ENCODE peak calls at places on chromosomes 1 and 21, in five cellular contexts. C is A549, M is IMR-90, W is testis, D is fibroblast of lung. Q is an unnamed sample.

GRCh38 chr1:209199822-209200221 is 383.7 kb upstream of the CAMK1G start:
- DNase-seq in M (no peak), C (no peak), D (no peak), W (peak; percentile 29), Q (no peak)

GRCh38 chr1:232877361-232877991 is 72.3 kb downstream of the MAP10 start:
- DNase-seq in W (no peak), D (no peak), C (no peak), M (no peak), Q (no peak)

GRCh38 chr1:151145158-151146071 is 1.0 kb downstream of the SEMA6C start:
- DNase-seq in M (no peak), W (peak; percentile 31), C (no peak), D (peak; percentile 15), Q (peak; percentile 73)

GRCh38 chr1:23376890-23377811 is 7.5 kb upstream of the ZNF436 start:
- DNase-seq in C (peak; percentile 91), D (peak; percentile 75), M (peak; percentile 90), W (peak; percentile 50), Q (no peak)

GRCh38 chr1:3170566-3171453 is 101.8 kb downstream of the PRDM16 start:
- DNase-seq in D (peak; percentile 47), W (peak; percentile 84), M (no peak), C (no peak), Q (peak; percentile 80)

GRCh38 chr1:210747112-210747511 is 386.8 kb downstream of the KCNH1 start:
- DNase-seq in C (no peak), M (no peak), D (no peak), W (no peak), Q (no peak)

GRCh38 chr1:11068556-11069232 is 8.9 kb upstream of the SRM start:
- DNase-seq in W (peak; percentile 12), M (no peak), D (no peak), C (no peak), Q (no peak)

GRCh38 chr1:32716312-32717126 is 13.9 kb upstream of the SYNC start:
- DNase-seq in W (peak; percentile 47), D (no peak), M (no peak), C (peak; percentile 68), Q (peak; percentile 73)

GRCh38 chr1:230909974-230910754 is 41.8 kb upstream of the C1orf198 start:
- DNase-seq in M (no peak), D (no peak), C (no peak), W (peak; percentile 48), Q (peak; percentile 78)

GRCh38 chr1:169874229-169874628 is 19.5 kb downstream of the SCYL3 start:
- DNase-seq in D (peak; percentile 26), W (no peak), M (peak; percentile 84), C (no peak), Q (no peak)

GRCh38 chr1:183881387-183882084 is 76.6 kb downstream of the RGL1 start:
- DNase-seq in D (peak; percentile 81), C (peak; percentile 39), W (peak; percentile 81), M (peak; percentile 86), Q (peak; percentile 76)

GRCh38 chr1:29883986-29884385 is 647.7 kb downstream of the PTPRU start:
- DNase-seq in C (no peak), W (no peak), M (no peak), D (no peak), Q (no peak)

GRCh38 chr1:18956189-18957135 is at the start of gene IFFO2:
- DNase-seq in M (peak; percentile 90), C (peak; percentile 87), D (peak; percentile 93), W (peak; percentile 98), Q (peak; percentile 100)

GRCh38 chr1:39877231-39877778 is 6.0 kb downstream of the TRIT1 start:
- DNase-seq in D (no peak), M (no peak), C (no peak), W (no peak), Q (no peak)
- H3K4me1 ChIP-seq in D (peaks cover 7% of the 10 kb centered on the region), M (peaks cover 5% of the 10 kb centered on the region), C (peaks cover 19% of the 10 kb centered on the region), W (peaks cover 30% of the 10 kb centered on the region), Q (peaks cover 4% of the 10 kb centered on the region)

GRCh38 chr1:168509875-168510594 is 33.8 kb downstream of the XCL2 start:
- DNase-seq in D (no peak), M (no peak), W (no peak), C (no peak), Q (no peak)

GRCh38 chr1:168513656-168514404 is 30.0 kb downstream of the XCL2 start:
- DNase-seq in W (no peak), C (no peak), M (no peak), D (peak; percentile 23), Q (no peak)

GRCh38 chr1:168510595-168510918 is 33.2 kb downstream of the XCL2 start:
- DNase-seq in M (no peak), W (no peak), C (no peak), D (no peak), Q (no peak)

GRCh38 chr1:168509204-168509603 is 34.6 kb downstream of the XCL2 start:
- DNase-seq in D (no peak), C (no peak), W (no peak), M (no peak), Q (no peak)

GRCh38 chr1:168512864-168513595 is 30.8 kb downstream of the XCL2 start:
- DNase-seq in M (no peak), W (no peak), C (no peak), D (no peak), Q (no peak)
- H3K27ac ChIP-seq in M (no peak overlapping the region), W (no peak overlapping the region), C (no peak overlapping the region), D (no peak overlapping the region), Q (no peak overlapping the region)

GRCh38 chr21:38989745-38990423 is 184.2 kb downstream of the ETS2 start:
- DNase-seq in C (no peak), D (peak; percentile 85), W (no peak), M (peak; percentile 94), Q (peak; percentile 79)

GRCh38 chr21:38988211-38989096 is 182.7 kb downstream of the ETS2 start:
- DNase-seq in C (no peak), W (peak; percentile 62), D (no peak), M (no peak), Q (no peak)

GRCh38 chr21:38987551-38988210 is 182.0 kb downstream of the ETS2 start:
- DNase-seq in W (peak; percentile 27), D (no peak), M (no peak), C (no peak), Q (no peak)

GRCh38 chr21:38990424-38990794 is 184.7 kb downstream of the ETS2 start:
- DNase-seq in W (no peak), C (no peak), D (no peak), M (no peak), Q (no peak)

GRCh38 chr21:38989097-38989744 is 183.5 kb downstream of the ETS2 start:
- DNase-seq in D (no peak), W (no peak), C (no peak), M (no peak), Q (no peak)
- H3K4me1 ChIP-seq in D (peaks cover 60% of the 10 kb centered on the region), W (peaks cover 87% of the 10 kb centered on the region), C (peaks cover 13% of the 10 kb centered on the region), M (peaks cover 50% of the 10 kb centered on the region), Q (peaks cover 21% of the 10 kb centered on the region)

GRCh38 chr1:54310439-54311328 is 95.5 kb downstream of the SSBP3 start:
- DNase-seq in W (no peak), M (peak; percentile 39), C (peak; percentile 22), D (peak; percentile 49), Q (peak; percentile 47)
- H3K27ac ChIP-seq in W (no peak overlapping the region), M (no peak overlapping the region), C (no peak overlapping the region), D (no peak overlapping the region), Q (no peak overlapping the region)

DNA sequence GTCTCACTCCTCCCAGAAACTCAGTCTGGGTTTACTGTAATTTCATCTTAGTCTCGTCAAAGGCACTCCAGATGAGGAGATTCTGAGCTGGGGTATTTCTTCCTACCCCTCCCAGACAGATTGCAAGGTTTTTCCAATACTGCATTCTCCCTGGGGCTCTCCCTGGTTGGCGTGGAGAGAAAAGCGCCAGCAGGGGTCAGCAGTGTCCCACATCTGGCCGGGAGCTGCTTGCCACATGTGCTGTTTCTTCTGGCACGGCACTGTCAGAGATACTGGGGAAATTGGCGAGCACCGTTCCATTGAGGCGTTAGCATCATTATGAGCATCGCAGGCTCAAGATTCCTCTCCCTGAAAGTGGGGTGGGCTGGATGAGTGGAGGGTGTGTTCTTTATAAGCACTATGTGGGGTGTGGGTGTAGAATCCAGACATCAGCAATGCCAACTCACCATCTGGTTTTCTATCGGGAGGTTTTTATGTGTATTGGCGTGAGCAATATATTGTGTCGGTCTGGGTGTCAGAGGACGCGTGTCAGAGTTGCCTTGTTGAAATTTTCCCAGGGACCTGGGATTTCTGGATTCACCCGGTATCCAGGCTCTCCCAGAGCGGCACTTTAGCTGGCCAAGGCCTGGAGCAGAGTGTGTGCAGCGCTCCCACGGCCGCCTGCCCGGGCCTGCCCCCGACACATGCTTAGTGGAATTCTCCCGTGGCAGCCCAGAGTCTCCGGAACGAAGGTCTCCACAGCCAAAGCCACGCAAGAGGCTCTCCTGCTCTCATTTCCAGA is 8.0 kb upstream of the NAV1 start:
- DNase-seq in C (peak; percentile 75), W (peak; percentile 88), M (peak; percentile 83), D (peak; percentile 87), Q (peak; percentile 96)
- H3K4me1 ChIP-seq in C (peaks cover 21% of the 10 kb centered on the region), W (peaks cover 13% of the 10 kb centered on the region), M (peaks cover 13% of the 10 kb centered on the region), D (peaks cover 27% of the 10 kb centered on the region), Q (peaks cover 7% of the 10 kb centered on the region)

GRCh38 chr1:15196807-15197530 is 43.4 kb downstream of the TMEM51 start:
- DNase-seq in W (no peak), M (no peak), C (peak; percentile 39), D (no peak), Q (no peak)
- H3K27ac ChIP-seq in W (no peak overlapping the region), M (no peak overlapping the region), C (peak overlapping the region; percentile 71), D (no peak overlapping the region), Q (no peak overlapping the region)

GRCh38 chr1:56550132-56550531 is 29.2 kb downstream of the PLPP3 start:
- DNase-seq in D (no peak), W (no peak), C (no peak), M (no peak), Q (no peak)
- H3K4me1 ChIP-seq in D (no peaks in the 10 kb centered on the region), W (peaks cover 8% of the 10 kb centered on the region), C (peaks cover 14% of the 10 kb centered on the region), M (peaks cover 7% of the 10 kb centered on the region), Q (peaks cover 43% of the 10 kb centered on the region)

GRCh38 chr1:45952072-45952471 is 148.7 kb downstream of the MAST2 start:
- DNase-seq in W (no peak), C (no peak), M (no peak), D (no peak), Q (no peak)
- H3K27ac ChIP-seq in W (no peak overlapping the region), C (peak overlapping the region; percentile 97), M (no peak overlapping the region), D (no peak overlapping the region), Q (no peak overlapping the region)

DNA sequence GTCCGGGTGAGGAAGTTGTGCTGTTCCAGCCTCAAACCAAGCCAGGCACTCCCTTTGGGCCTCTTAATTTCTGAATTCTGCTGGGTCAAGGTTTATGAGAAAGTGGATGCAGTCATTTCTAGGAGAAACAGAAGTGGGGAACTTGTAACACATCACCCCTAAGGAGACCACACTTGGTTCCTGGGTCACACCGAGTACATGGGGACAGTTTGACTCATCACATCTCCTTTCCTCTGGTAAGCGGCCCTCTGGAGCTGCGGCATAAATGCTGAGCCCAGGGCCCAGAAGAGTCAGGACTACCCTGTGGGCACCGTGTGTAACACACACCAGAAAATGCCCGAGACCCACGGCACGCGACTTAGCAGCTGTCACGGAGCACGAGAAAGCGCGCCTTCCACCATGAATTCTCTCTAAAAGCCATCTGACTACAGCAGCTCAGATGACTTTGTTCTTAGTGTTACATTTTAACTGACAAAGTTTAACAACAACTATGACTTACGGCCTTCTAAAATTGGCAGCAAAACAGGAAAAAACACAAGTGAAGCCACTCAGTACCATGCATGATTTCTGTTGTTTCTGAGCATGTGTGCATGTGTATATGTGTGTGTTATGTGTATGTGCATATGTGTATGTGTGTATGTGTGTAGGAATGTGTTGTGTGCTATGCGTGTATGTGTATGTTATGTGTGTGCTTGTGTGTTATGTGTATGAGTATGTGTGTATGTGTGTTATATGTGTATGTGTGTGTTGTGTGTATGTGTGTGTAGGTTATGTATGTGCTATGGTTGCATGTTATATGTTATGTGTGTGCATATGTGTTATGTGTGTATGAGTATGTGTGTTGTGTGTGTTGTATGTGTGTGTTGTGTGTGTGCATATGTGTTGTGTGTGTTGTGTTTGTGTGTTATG is 50.8 kb downstream of the TOMM20 start:
- DNase-seq in M (peak; percentile 50), D (peak; percentile 72), C (peak; percentile 40), W (no peak), Q (no peak)
- H3K4me1 ChIP-seq in M (peaks cover 43% of the 10 kb centered on the region), D (peaks cover 43% of the 10 kb centered on the region), C (peaks cover 78% of the 10 kb centered on the region), W (peaks cover 39% of the 10 kb centered on the region), Q (peaks cover 31% of the 10 kb centered on the region)

Q was measured in right cardiac atrium.